ENCODE peak calls at places on chromosome X, in nine cellular contexts. H is CD4-positive, alpha-beta memory T cell; D is lower leg skin; I is cardiac muscle cell; O is astrocyte of the spinal cord; A is ovary; Q is psoas muscle; M is HCT116; C is adipocyte. N is an unnamed sample.

GRCh38 chrX:112834016-112834855 is 6.4 kb downstream of the AMOT start:
- DNase-seq in H (no peak), D (no peak), I (peak; percentile 51), O (peak; percentile 75), A (no peak), Q (no peak), M (no peak), C (peak; percentile 86), N (no peak)

GRCh38 chrX:38484607-38485498 is 76.5 kb upstream of the TSPAN7 start:
- DNase-seq in H (no peak), D (no peak), I (no peak), O (no peak), A (no peak), Q (no peak), M (no peak), C (no peak), N (no peak)

GRCh38 chrX:30302957-30303356 is 6.2 kb downstream of the NR0B1 start:
- DNase-seq in H (no peak), D (no peak), I (no peak), O (no peak), A (no peak), Q (peak; percentile 62), M (no peak), C (peak; percentile 49), N (no peak)

GRCh38 chrX:155592331-155592730 is 20.4 kb downstream of the TMLHE start:
- DNase-seq in H (no peak), D (no peak), I (no peak), O (no peak), A (no peak), Q (no peak), M (no peak), C (no peak), N (no peak)

GRCh38 chrX:154000051-154000450 is 19.7 kb downstream of the IRAK1 start:
- DNase-seq in H (no peak), D (no peak), I (no peak), O (no peak), A (no peak), Q (peak; percentile 28), M (no peak), C (no peak), N (no peak)

GRCh38 chrX:11427082-11428033 is 134.1 kb downstream of the AMELX start:
- DNase-seq in H (no peak), D (peak; percentile 92), I (peak; percentile 6), O (no peak), A (peak; percentile 61), Q (peak; percentile 79), M (no peak), C (peak; percentile 59), N (peak; percentile 43)

GRCh38 chrX:134172588-134173259 is 64.3 kb upstream of the CCDC160 start:
- DNase-seq in H (peak; percentile 33), D (no peak), I (peak; percentile 60), O (peak; percentile 23), A (peak; percentile 17), Q (peak; percentile 61), M (no peak), C (peak; percentile 40), N (no peak)

GRCh38 chrX:115226929-115227328 is 7.0 kb downstream of the LRCH2 start:
- DNase-seq in H (no peak), D (no peak), I (peak; percentile 40), O (peak; percentile 12), A (no peak), Q (no peak), M (peak; percentile 34), C (peak; percentile 38), N (no peak)

GRCh38 chrX:24870143-24870542 is 145.6 kb downstream of the ARX start:
- DNase-seq in H (no peak), D (no peak), I (no peak), O (peak; percentile 60), A (no peak), Q (no peak), M (no peak), C (peak; percentile 28), N (no peak)

GRCh38 chrX:126509917-126510316 is 42.7 kb downstream of the DCAF12L1 start:
- DNase-seq in H (no peak), D (no peak), I (no peak), O (no peak), A (no peak), Q (no peak), M (no peak), C (no peak), N (no peak)

GRCh38 chrX:11100281-11101035 is 10.7 kb upstream of the HCCS start:
- DNase-seq in H (no peak), D (no peak), I (peak; percentile 70), O (peak; percentile 64), A (peak; percentile 14), Q (no peak), M (no peak), C (peak; percentile 81), N (peak; percentile 18)

GRCh38 chrX:82163701-82164100 is 961.8 kb downstream of the SH3BGRL start:
- DNase-seq in H (no peak), D (no peak), I (no peak), O (no peak), A (no peak), Q (no peak), M (no peak), C (peak; percentile 9), N (no peak)

GRCh38 chrX:119118780-119119395 is 8.7 kb downstream of the KIAA1210 start:
- DNase-seq in H (peak; percentile 26), D (peak; percentile 86), I (peak; percentile 63), O (peak; percentile 33), A (peak; percentile 11), Q (peak; percentile 57), M (peak; percentile 27), C (peak; percentile 68), N (peak; percentile 62)

GRCh38 chrX:5870238-5870637 is 358.4 kb downstream of the NLGN4X start:
- DNase-seq in H (no peak), D (no peak), I (no peak), O (no peak), A (peak; percentile 9), Q (no peak), M (no peak), C (no peak), N (no peak)

GRCh38 chrX:104565791-104566687 is at the start of gene IL1RAPL2:
- DNase-seq in H (no peak), D (no peak), I (peak; percentile 89), O (peak; percentile 10), A (no peak), Q (peak; percentile 48), M (no peak), C (peak; percentile 29), N (no peak)

GRCh38 chrX:154437971-154438893 is 1.3 kb downstream of the GDI1 start:
- DNase-seq in H (no peak), D (no peak), I (no peak), O (no peak), A (no peak), Q (no peak), M (no peak), C (peak; percentile 30), N (no peak)

GRCh38 chrX:122517781-122518180 is 666.3 kb upstream of the GRIA3 start:
- DNase-seq in H (no peak), D (no peak), I (no peak), O (peak; percentile 33), A (no peak), Q (no peak), M (no peak), C (no peak), N (no peak)

GRCh38 chrX:56343664-56344063 is 111.5 kb downstream of the KLF8 start:
- DNase-seq in H (peak; percentile 34), D (no peak), I (no peak), O (no peak), A (no peak), Q (no peak), M (no peak), C (no peak), N (no peak)

DNA sequence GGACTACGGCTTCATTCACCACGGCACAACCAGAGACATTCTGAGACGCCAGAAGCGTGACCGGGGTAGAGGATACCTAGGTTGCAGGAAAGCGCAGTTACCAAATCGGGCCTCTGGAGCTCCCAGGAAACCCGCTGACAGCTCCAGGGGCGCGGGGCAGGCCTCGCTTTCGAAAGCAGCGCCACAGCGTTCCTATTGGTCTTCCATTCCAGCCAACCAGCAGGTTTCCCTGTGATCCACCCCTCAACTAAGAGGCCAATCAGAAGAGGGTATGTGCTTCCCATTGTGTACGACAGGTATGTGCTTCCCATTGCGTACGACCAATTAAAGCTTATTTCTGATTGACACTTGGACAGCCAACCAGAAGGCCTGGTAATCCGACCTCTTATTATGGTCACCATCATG is 14.9 kb downstream of the SNX12 start:
- DNase-seq in H (peak; percentile 20), D (no peak), I (peak; percentile 75), O (peak; percentile 19), A (no peak), Q (no peak), M (no peak), C (no peak), N (no peak)
- H3K4me3 ChIP-seq in H (no peak overlapping the region), D (no peak overlapping the region), I (peak overlapping the region; percentile 13), O (peak overlapping the region; percentile 31), A (no peak overlapping the region), Q (no peak overlapping the region), M (no peak overlapping the region), C (no peak overlapping the region), N (no peak overlapping the region)

GRCh38 chrX:120140293-120140981 is 18.0 kb upstream of the RHOXF2 start:
- DNase-seq in H (no peak), D (no peak), I (no peak), O (no peak), A (no peak), Q (no peak), M (no peak), C (no peak), N (no peak)
- H3K4me3 ChIP-seq in H (no peak overlapping the region), D (no peak overlapping the region), I (no peak overlapping the region), O (no peak overlapping the region), A (no peak overlapping the region), Q (no peak overlapping the region), M (no peak overlapping the region), C (no peak overlapping the region), N (no peak overlapping the region)

GRCh38 chrX:78543281-78543680 is 115.8 kb downstream of the RTL3 start:
- DNase-seq in H (no peak), D (no peak), I (no peak), O (no peak), A (no peak), Q (no peak), M (no peak), C (no peak), N (no peak)

GRCh38 chrX:78545233-78545632 is 113.9 kb downstream of the RTL3 start:
- DNase-seq in H (no peak), D (no peak), I (no peak), O (no peak), A (no peak), Q (no peak), M (no peak), C (no peak), N (no peak)

GRCh38 chrX:78548012-78548411 is 111.1 kb downstream of the RTL3 start:
- DNase-seq in H (no peak), D (no peak), I (no peak), O (peak; percentile 49), A (no peak), Q (no peak), M (no peak), C (no peak), N (no peak)
- H3K4me3 ChIP-seq in H (no peak overlapping the region), D (no peak overlapping the region), I (no peak overlapping the region), O (no peak overlapping the region), A (no peak overlapping the region), Q (no peak overlapping the region), M (no peak overlapping the region), C (no peak overlapping the region), N (no peak overlapping the region)

DNA sequence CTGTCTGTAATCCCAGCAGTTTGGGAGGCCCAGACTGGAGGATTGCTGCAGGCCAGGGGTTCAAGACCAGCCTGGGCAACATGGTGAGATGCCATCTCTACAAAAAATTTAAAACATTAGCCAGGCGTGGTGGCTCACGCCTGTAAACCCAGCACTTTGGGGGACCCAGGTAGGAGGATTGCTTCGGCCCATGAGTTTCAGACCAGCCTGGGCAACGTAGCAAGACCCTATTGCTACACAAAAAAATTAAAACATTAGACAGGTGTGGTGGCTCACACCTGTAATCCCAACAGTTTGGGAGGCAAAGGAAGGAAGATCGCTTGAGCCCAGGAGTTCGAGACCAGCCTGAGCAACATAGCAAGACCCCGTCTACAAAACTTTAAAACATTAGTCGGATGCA is 1.3 kb downstream of the DHRSX start:
- DNase-seq in H (no peak), D (peak; percentile 53), I (no peak), O (no peak), A (no peak), Q (no peak), M (no peak), C (no peak), N (peak; percentile 38)
- H3K4me3 ChIP-seq in H (peak overlapping the region; percentile 60), D (peak overlapping the region; percentile 85), I (peak overlapping the region; percentile 58), O (peak overlapping the region; percentile 68), A (peak overlapping the region; percentile 72), Q (peak overlapping the region; percentile 85), M (peak overlapping the region; percentile 61), C (peak overlapping the region; percentile 90), N (peak overlapping the region; percentile 97)